ENCODE peak calls at places on chromosomes 12 and 14, in four cellular contexts. M is MM.1S, Q is posterior vena cava, N is cardiac fibroblast. E is an unnamed sample.

GRCh38 chr12:124100572-124101178 is 127.7 kb downstream of the ZNF664 start:
- DNase-seq in M (no peak), Q (peak), N (no peak), E (no peak)

GRCh38 chr12:65561798-65562382 is 262.4 kb upstream of the HMGA2 start:
- DNase-seq in M (no peak), Q (no peak), N (peak), E (no peak)

GRCh38 chr14:105865266-105865903 is 339.0 kb downstream of the TMEM121 start:
- DNase-seq in Q (peak), M (no peak), N (no peak), E (no peak)

GRCh38 chr14:52467515-52468266 is 84.6 kb downstream of the TXNDC16 start:
- DNase-seq in M (peak), N (no peak), Q (no peak), E (no peak)

GRCh38 chr12:105567061-105567460 is 236.6 kb downstream of the C12orf75 start:
- DNase-seq in M (no peak), Q (no peak), N (peak), E (no peak)

GRCh38 chr14:56745091-56745490 is 65.2 kb downstream of the OTX2 start:
- DNase-seq in M (no peak), N (no peak), Q (no peak), E (no peak)

GRCh38 chr14:76194327-76194726 is 42.6 kb downstream of the GPATCH2L start:
- DNase-seq in N (no peak), M (no peak), Q (no peak), E (no peak)

GRCh38 chr14:32444262-32444661 is 115.2 kb downstream of the AKAP6 start:
- DNase-seq in Q (no peak), N (no peak), M (no peak), E (no peak)

GRCh38 chr12:105954891-105955607 is 183.7 kb downstream of the NUAK1 start:
- DNase-seq in N (no peak), M (no peak), Q (no peak), E (no peak)

GRCh38 chr12:13425766-13426165 is 229.2 kb downstream of the EMP1 start:
- DNase-seq in M (no peak), Q (no peak), N (peak), E (no peak)

GRCh38 chr12:64976131-64976530 is 145.0 kb downstream of the WIF1 start:
- DNase-seq in M (peak), Q (no peak), N (no peak), E (no peak)

GRCh38 chr14:46661728-46662127 is 10.1 kb upstream of the RPL10L start:
- DNase-seq in M (no peak), N (no peak), Q (no peak), E (no peak)

GRCh38 chr12:102298022-102298421 is 100.4 kb upstream of the PMCH start:
- DNase-seq in M (no peak), Q (no peak), N (peak), E (no peak)

GRCh38 chr12:30296486-30296885 is 399.2 kb downstream of the IPO8 start:
- DNase-seq in N (no peak), Q (no peak), M (no peak), E (no peak)

GRCh38 chr14:23530360-23531055 is 21.1 kb downstream of the ZFHX2 start:
- DNase-seq in N (no peak), M (no peak), Q (no peak), E (no peak)

GRCh38 chr14:30272848-30273563 is 286.0 kb upstream of the G2E3 start:
- DNase-seq in N (no peak), Q (no peak), M (no peak), E (no peak)

GRCh38 chr14:104604461-104605449 is at the start of gene TMEM179:
- DNase-seq in M (no peak), Q (peak), N (peak), E (no peak)

GRCh38 chr12:89414851-89415250 is 62.5 kb upstream of the DUSP6 start:
- DNase-seq in Q (no peak), M (no peak), N (peak), E (no peak)

GRCh38 chr12:65535951-65536350 is 257.5 kb downstream of the MSRB3 start:
- DNase-seq in Q (no peak), M (no peak), N (peak), E (no peak)

GRCh38 chr12:51449569-51450246 is 25.1 kb downstream of the SLC4A8 start:
- DNase-seq in Q (no peak), M (no peak), N (no peak), E (no peak)

GRCh38 chr12:131116437-131117117 is 162.9 kb downstream of the ADGRD1 start:
- DNase-seq in M (no peak), N (peak), Q (peak), E (no peak)

GRCh38 chr14:71168564-71168963 is 261.3 kb downstream of the PCNX1 start:
- DNase-seq in M (no peak), N (no peak), Q (no peak), E (no peak)

GRCh38 chr14:69090187-69090789 is 62.6 kb downstream of the DCAF5 start:
- DNase-seq in N (peak), M (peak), Q (no peak), E (peak)